ENCODE peak calls at places on chromosomes 2 and 18, in nine cellular contexts. B is OCI-LY7; J is AG04449; V is uterus; Z is effector memory CD4-positive, alpha-beta T cell; G is WERI-Rb-1; N is cardiac muscle cell; D is left ventricle myocardium inferior; C is body of pancreas. Y is an unnamed sample.

GRCh38 chr2:218444692-218445357 is 25.9 kb downstream of the VIL1 start:
- DNase-seq in B (no peak), J (no peak), V (no peak), Z (no peak), G (no peak), N (no peak), D (no peak), C (no peak), Y (no peak)

GRCh38 chr2:127405252-127405605 is 13.0 kb upstream of the PROC start:
- DNase-seq in B (no peak), J (no peak), V (no peak), Z (no peak), G (no peak), N (no peak), D (no peak), C (no peak), Y (no peak)

GRCh38 chr2:214587442-214587841 is 176.6 kb downstream of the VWC2L start:
- DNase-seq in B (peak), J (no peak), V (no peak), Z (no peak), G (no peak), N (no peak), D (no peak), C (no peak), Y (no peak)

GRCh38 chr2:40448476-40449079 is 3.3 kb downstream of the SLC8A1 start:
- DNase-seq in B (peak), J (no peak), V (no peak), Z (no peak), G (peak), N (peak), D (no peak), C (no peak), Y (peak)

GRCh38 chr2:95695613-95696012 is 103.8 kb downstream of the TRIM43 start:
- DNase-seq in B (no peak), J (no peak), V (peak), Z (no peak), G (no peak), N (peak), D (peak), C (no peak), Y (peak)

GRCh38 chr2:8794923-8795825 is 42.2 kb downstream of the KIDINS220 start:
- DNase-seq in B (no peak), J (peak), V (no peak), Z (no peak), G (no peak), N (peak), D (no peak), C (no peak), Y (peak)

GRCh38 chr2:28322051-28322450 is 70.6 kb upstream of the FOSL2 start:
- DNase-seq in B (no peak), J (no peak), V (no peak), Z (no peak), G (no peak), N (no peak), D (no peak), C (no peak), Y (no peak)

GRCh38 chr18:32922951-32923430 is 150.2 kb upstream of the KLHL14 start:
- DNase-seq in B (peak), J (no peak), V (no peak), Z (no peak), G (peak), N (no peak), D (no peak), C (no peak), Y (no peak)

GRCh38 chr2:105449083-105449482 is 50.2 kb upstream of the FHL2 start:
- DNase-seq in B (no peak), J (no peak), V (no peak), Z (no peak), G (no peak), N (no peak), D (no peak), C (no peak), Y (no peak)

GRCh38 chr2:105451571-105452140 is 52.8 kb upstream of the FHL2 start:
- DNase-seq in B (no peak), J (no peak), V (no peak), Z (no peak), G (no peak), N (no peak), D (no peak), C (no peak), Y (no peak)

GRCh38 chr2:105447476-105447875 is 48.6 kb upstream of the FHL2 start:
- DNase-seq in B (no peak), J (no peak), V (no peak), Z (no peak), G (no peak), N (no peak), D (no peak), C (no peak), Y (peak)

GRCh38 chr2:105454801-105455485 is 56.1 kb upstream of the FHL2 start:
- DNase-seq in B (peak), J (peak), V (no peak), Z (no peak), G (peak), N (peak), D (no peak), C (peak), Y (peak)

DNA sequence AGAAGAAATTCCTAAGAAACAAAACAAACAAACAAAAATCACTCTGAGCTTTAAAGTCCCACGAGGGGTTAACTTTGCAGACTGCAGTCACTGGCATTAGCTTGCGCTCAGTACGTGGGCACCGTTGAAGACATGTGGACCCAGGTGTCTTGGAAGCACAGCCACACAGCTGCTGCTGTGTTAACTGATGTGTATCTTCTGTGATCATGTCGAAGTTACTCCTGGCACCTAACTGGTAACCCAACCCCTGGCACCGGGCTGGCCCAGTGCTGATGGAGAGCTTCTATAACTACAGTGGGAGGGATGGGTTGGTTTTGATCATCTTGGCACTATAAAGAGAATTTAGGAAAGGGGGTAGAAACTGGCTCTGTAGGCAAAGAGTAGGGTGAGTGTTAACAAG is 51.6 kb upstream of the FHL2 start:
- DNase-seq in B (no peak), J (no peak), V (no peak), Z (no peak), G (no peak), N (no peak), D (no peak), C (no peak), Y (no peak)
- H3K4me3 ChIP-seq in B (no peak), J (no peak), V (no peak), Z (no peak), G (no peak), N (no peak), D (no peak), C (no peak), Y (no peak)

DNA sequence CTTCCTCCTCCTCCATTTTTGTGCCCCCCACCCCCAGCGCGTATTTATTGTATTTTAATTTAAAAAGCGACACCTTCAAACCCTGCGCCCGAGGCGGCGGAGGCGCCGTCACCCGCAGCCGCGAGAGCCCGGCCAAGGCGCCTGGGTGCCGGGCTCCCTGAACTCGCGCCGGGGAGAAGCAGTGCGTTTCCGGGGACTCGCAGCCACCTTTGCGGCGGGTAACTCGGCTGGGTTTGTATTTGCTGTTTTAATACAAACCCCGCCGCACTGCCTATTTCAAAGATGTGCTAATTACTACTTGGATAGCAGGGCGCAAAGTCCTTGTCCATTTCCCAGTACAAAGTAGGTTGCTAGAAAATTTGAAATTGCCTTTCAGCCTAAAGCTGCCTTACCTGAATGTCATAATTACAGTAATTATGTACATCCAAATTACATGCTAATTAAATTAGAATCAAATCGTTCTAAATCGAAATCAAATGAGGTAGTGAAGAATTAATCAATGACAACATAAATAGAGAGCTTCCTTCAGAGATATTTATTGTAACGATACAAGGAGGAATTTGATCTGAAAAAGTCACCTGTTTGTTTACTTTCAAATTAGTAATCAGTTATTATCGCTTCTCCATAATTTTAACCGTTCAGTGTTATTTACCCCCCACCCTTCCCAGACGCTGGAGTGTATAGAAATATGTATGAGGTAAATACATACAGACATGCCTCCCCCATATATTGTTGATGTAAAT is 8.0 kb downstream of the SP9 start:
- DNase-seq in B (peak), J (no peak), V (no peak), Z (no peak), G (no peak), N (no peak), D (no peak), C (no peak), Y (no peak)
- H3K4me3 ChIP-seq in B (peak), J (peak), V (no peak), Z (no peak), G (peak), N (peak), D (no peak), C (no peak), Y (no peak)

GRCh38 chr18:37636831-37637230 is 71.2 kb upstream of the CELF4 start:
- DNase-seq in B (no peak), J (no peak), V (no peak), Z (no peak), G (no peak), N (no peak), D (no peak), C (no peak), Y (no peak)
- H3K4me3 ChIP-seq in B (no peak), J (no peak), V (no peak), Z (no peak), G (no peak), N (no peak), D (no peak), C (no peak), Y (no peak)

DNA sequence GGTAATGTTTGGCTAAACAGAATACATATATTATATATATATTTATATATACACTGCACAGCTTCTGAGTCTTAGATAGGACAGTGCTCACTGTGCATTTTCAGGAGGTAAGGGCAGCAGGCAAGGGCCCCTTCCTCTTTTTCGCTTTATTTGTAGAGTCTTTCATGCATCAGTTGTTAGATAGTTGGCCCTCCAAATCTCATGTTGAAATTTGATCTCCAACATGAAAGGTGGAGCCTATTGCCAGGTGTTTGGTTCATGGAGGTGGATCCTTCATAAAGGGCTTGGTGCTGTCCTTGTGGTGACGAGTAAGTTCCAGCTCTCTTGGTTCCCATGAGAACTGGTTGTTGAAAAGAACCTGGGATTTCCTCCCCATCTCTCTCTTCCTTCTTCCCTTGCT is 48.1 kb downstream of the TSN start:
- DNase-seq in B (peak), J (no peak), V (no peak), Z (no peak), G (no peak), N (no peak), D (no peak), C (no peak), Y (no peak)
- H3K4me3 ChIP-seq in B (peak), J (no peak), V (no peak), Z (no peak), G (no peak), N (no peak), D (no peak), C (no peak), Y (no peak)

DNA sequence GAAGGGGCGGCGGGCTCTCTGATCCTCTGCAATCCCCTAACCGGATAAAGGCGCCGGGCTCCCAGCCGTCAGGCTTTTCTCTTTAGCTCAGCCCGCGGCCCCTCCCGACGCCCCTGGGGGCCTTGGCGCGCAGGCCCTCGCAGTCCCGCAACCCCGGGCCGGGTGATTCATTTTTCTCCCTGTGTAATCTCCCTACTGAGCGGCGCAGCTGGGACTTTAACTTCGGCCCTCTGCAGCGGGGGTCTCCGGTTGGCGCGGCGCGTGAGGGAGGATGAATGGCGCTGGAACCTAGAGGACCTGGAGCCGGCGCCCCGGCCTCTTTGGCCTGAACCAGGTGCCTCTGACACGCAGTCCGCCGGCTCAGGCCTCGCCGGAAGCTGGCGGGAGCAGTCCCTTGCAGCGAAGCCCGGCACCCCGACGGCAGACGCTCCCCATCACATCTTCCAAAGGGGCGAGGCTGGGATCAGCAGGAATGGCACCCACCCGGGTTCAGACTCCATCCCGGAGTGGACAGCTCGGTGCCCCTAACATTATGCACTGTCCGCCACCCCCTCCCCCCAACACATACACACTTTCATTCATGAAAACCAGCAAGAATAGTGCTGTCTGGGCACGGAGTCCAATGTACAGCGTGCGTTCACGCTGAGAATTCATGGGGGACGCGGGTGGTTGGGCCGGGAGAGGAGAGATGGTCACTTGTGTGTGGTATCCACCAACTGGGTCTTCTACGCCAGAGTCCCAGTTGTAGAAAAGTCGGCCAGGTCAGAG is 1.2 kb downstream of the CNGA3 start:
- DNase-seq in B (no peak), J (no peak), V (no peak), Z (no peak), G (peak), N (no peak), D (no peak), C (no peak), Y (no peak)
- H3K4me3 ChIP-seq in B (no peak), J (no peak), V (no peak), Z (no peak), G (peak), N (no peak), D (peak), C (no peak), Y (no peak)

DNA sequence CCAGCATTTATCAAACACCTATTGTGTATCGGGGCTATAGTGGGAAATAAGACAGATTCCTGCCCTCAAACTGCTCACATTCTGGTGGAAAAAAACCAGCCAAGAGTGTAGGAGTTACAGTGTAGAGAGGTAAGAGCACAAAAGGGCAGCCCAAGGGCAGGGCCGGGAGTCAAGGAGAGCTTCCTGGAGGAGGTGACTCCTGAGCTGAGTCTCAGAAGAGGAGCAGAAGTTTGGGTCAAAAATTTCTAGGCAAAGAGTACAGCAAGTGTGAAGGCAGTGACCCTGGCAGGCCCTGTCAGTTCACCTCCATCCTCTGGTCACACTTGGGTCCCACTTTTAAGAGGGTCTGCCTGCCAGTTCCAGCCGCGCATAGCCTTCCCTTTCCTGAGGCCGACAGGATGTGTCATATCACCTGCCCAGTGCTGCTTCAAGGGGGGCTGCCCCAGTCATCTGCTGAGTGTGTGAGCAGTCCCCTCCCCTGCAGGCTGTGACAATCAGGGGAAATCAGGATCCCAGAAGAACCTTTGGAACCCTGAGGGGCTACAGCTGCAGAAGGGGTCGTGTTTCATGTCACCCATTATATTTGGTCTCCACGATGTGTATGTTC is 118.4 kb downstream of the GLI2 start:
- DNase-seq in B (no peak), J (no peak), V (no peak), Z (no peak), G (no peak), N (no peak), D (no peak), C (no peak), Y (no peak)
- H3K4me3 ChIP-seq in B (no peak), J (no peak), V (no peak), Z (no peak), G (no peak), N (no peak), D (no peak), C (no peak), Y (no peak)